ENCODE peak calls at places on chromosome 20, in eight cellular contexts. K is neural crest cell, G is SK-N-SH, H is GM03348, U is NAMALWA, M is mesothelial cell of epicardium, V is Kasumi-1, C is mammary epithelial cell. B is an unnamed sample.

GRCh38 chr20:62606551-62607201 is 35.6 kb upstream of the SLCO4A1 start:
- DNase-seq in K (no peak), G (no peak), H (peak), U (peak), M (no peak), V (no peak), C (no peak), B (no peak)

GRCh38 chr20:42553374-42553773 is 636.3 kb downstream of the PTPRT start:
- DNase-seq in K (no peak), G (no peak), H (no peak), U (peak), M (no peak), V (no peak), C (no peak), B (no peak)

GRCh38 chr20:4563534-4563933 is 158.2 kb upstream of the PRND start:
- DNase-seq in K (peak), G (no peak), H (peak), U (peak), M (no peak), V (peak), C (peak), B (no peak)

GRCh38 chr20:49846206-49846807 is 33.7 kb downstream of the SLC9A8 start:
- DNase-seq in K (peak), G (peak), H (peak), U (peak), M (no peak), V (peak), C (peak), B (no peak)

GRCh38 chr20:17878069-17878911 is 90.3 kb downstream of the SNX5 start:
- DNase-seq in K (no peak), G (no peak), H (no peak), U (no peak), M (no peak), V (no peak), C (no peak), B (no peak)

GRCh38 chr20:53510266-53510665 is 83.4 kb downstream of the ZNF217 start:
- DNase-seq in K (no peak), G (no peak), H (no peak), U (no peak), M (no peak), V (no peak), C (no peak), B (no peak)

GRCh38 chr20:14553774-14554524 is 216.5 kb upstream of the FLRT3 start:
- DNase-seq in K (no peak), G (no peak), H (no peak), U (no peak), M (no peak), V (no peak), C (peak), B (no peak)

GRCh38 chr20:49661560-49662329 is 51.9 kb downstream of the B4GALT5 start:
- DNase-seq in K (peak), G (no peak), H (no peak), U (no peak), M (no peak), V (no peak), C (peak), B (no peak)

GRCh38 chr20:63782051-63782471 is 42.5 kb downstream of the SLC2A4RG start:
- DNase-seq in K (no peak), G (no peak), H (no peak), U (no peak), M (no peak), V (no peak), C (no peak), B (no peak)

GRCh38 chr20:54062812-54063280 is 7.5 kb downstream of the BCAS1 start:
- DNase-seq in K (no peak), G (peak), H (peak), U (peak), M (no peak), V (peak), C (peak), B (no peak)

GRCh38 chr20:34709836-34710567 is 5.9 kb downstream of the TP53INP2 start:
- DNase-seq in K (peak), G (peak), H (peak), U (peak), M (peak), V (peak), C (no peak), B (peak)

GRCh38 chr20:51275181-51275580 is 252.3 kb upstream of the KCNG1 start:
- DNase-seq in K (no peak), G (no peak), H (no peak), U (no peak), M (no peak), V (no peak), C (no peak), B (no peak)

GRCh38 chr20:62088258-62089127 is 22.8 kb upstream of the TAF4 start:
- DNase-seq in K (no peak), G (no peak), H (peak), U (peak), M (no peak), V (no peak), C (peak), B (no peak)

GRCh38 chr20:46963196-46963529 is 68.5 kb downstream of the EYA2 start:
- DNase-seq in K (no peak), G (peak), H (no peak), U (no peak), M (no peak), V (no peak), C (no peak), B (no peak)

GRCh38 chr20:53828673-53829085 is 235.0 kb upstream of the ZNF217 start:
- DNase-seq in K (no peak), G (no peak), H (peak), U (no peak), M (no peak), V (no peak), C (peak), B (no peak)

GRCh38 chr20:60431349-60431748 is 473.1 kb downstream of the CDH26 start:
- DNase-seq in K (no peak), G (no peak), H (no peak), U (no peak), M (no peak), V (no peak), C (no peak), B (no peak)

GRCh38 chr20:50762045-50762422 is 30.7 kb downstream of the PARD6B start:
- DNase-seq in K (no peak), G (no peak), H (no peak), U (no peak), M (peak), V (no peak), C (no peak), B (no peak)

GRCh38 chr20:37319120-37319717 is 26.7 kb upstream of the SRC start:
- DNase-seq in K (no peak), G (peak), H (peak), U (no peak), M (no peak), V (peak), C (no peak), B (no peak)

GRCh38 chr20:47810116-47810672 is 24.9 kb upstream of the SULF2 start:
- DNase-seq in K (no peak), G (no peak), H (no peak), U (no peak), M (no peak), V (no peak), C (no peak), B (no peak)

GRCh38 chr20:23021941-23022340 is 13.2 kb upstream of the SSTR4 start:
- DNase-seq in K (no peak), G (no peak), H (no peak), U (no peak), M (no peak), V (no peak), C (peak), B (no peak)

GRCh38 chr20:41738584-41739193 is 120.5 kb upstream of the CHD6 start:
- DNase-seq in K (peak), G (peak), H (peak), U (peak), M (peak), V (peak), C (peak), B (no peak)

GRCh38 chr20:45427236-45428149 is 11.6 kb downstream of the PIGT start:
- DNase-seq in K (no peak), G (peak), H (no peak), U (no peak), M (no peak), V (no peak), C (no peak), B (no peak)

GRCh38 chr20:34540596-34541263 is 17.8 kb upstream of the MAP1LC3A start:
- DNase-seq in K (no peak), G (no peak), H (no peak), U (no peak), M (no peak), V (no peak), C (no peak), B (no peak)

GRCh38 chr20:58308680-58309527 is 611 bp upstream of the RAB22A start:
- DNase-seq in K (peak), G (peak), H (peak), U (peak), M (peak), V (no peak), C (peak), B (no peak)

GRCh38 chr20:59559024-59559817 is 45.1 kb upstream of the PHACTR3 start:
- DNase-seq in K (no peak), G (no peak), H (peak), U (no peak), M (no peak), V (no peak), C (no peak), B (no peak)

GRCh38 chr20:21322083-21322710 is 19.1 kb downstream of the XRN2 start:
- DNase-seq in K (no peak), G (no peak), H (no peak), U (no peak), M (no peak), V (no peak), C (peak), B (no peak)

GRCh38 chr20:58921564-58921963 is 59.5 kb upstream of the NELFCD start:
- DNase-seq in K (no peak), G (no peak), H (no peak), U (no peak), M (no peak), V (no peak), C (no peak), B (no peak)

GRCh38 chr20:47273591-47274235 is 82.8 kb downstream of the ZMYND8 start:
- DNase-seq in K (no peak), G (no peak), H (no peak), U (no peak), M (no peak), V (no peak), C (no peak), B (no peak)

GRCh38 chr20:53763707-53764415 is 170.2 kb upstream of the ZNF217 start:
- DNase-seq in K (peak), G (no peak), H (peak), U (no peak), M (no peak), V (no peak), C (no peak), B (no peak)

GRCh38 chr20:37346526-37347346 is 796 bp downstream of the SRC start:
- DNase-seq in K (no peak), G (peak), H (peak), U (no peak), M (no peak), V (no peak), C (no peak), B (no peak)

GRCh38 chr20:5919634-5920544 is 30.4 kb downstream of the TRMT6 start:
- DNase-seq in K (no peak), G (no peak), H (no peak), U (no peak), M (no peak), V (no peak), C (peak), B (no peak)

GRCh38 chr20:4007383-4008025 is 7.9 kb downstream of the RNF24 start:
- DNase-seq in K (no peak), G (no peak), H (no peak), U (no peak), M (no peak), V (no peak), C (no peak), B (no peak)

GRCh38 chr20:37519508-37520416 is 1.3 kb upstream of the NNAT start:
- DNase-seq in K (no peak), G (peak), H (no peak), U (peak), M (no peak), V (no peak), C (no peak), B (peak)

GRCh38 chr20:49956689-49957443 is 20.7 kb downstream of the RNF114 start:
- DNase-seq in K (no peak), G (no peak), H (no peak), U (peak), M (no peak), V (peak), C (no peak), B (no peak)

GRCh38 chr20:33874129-33874528 is 63.0 kb downstream of the CHMP4B start:
- DNase-seq in K (no peak), G (no peak), H (no peak), U (no peak), M (no peak), V (no peak), C (no peak), B (no peak)